ENCODE peak calls at places on chromosomes 12 and 14, in seven cellular contexts. E, M, F, L, O, B and R are unnamed samples.

GRCh38 chr12:102419094-102419764 is 61.1 kb downstream of the IGF1 start:
- DNase-seq in E (no peak), M (no peak), F (no peak), L (no peak), O (no peak), B (no peak), R (no peak)

GRCh38 chr12:64682572-64683277 is 72.4 kb downstream of the RASSF3 start:
- DNase-seq in E (peak; percentile 82), M (no peak), F (no peak), L (peak; percentile 96), O (peak; percentile 78), B (peak; percentile 50), R (peak; percentile 44)

GRCh38 chr14:105092124-105092911 is 27.1 kb upstream of the GPR132 start:
- DNase-seq in E (no peak), M (no peak), F (peak; percentile 46), L (no peak), O (no peak), B (no peak), R (no peak)

GRCh38 chr12:67766370-67766769 is 117.8 kb downstream of the DYRK2 start:
- DNase-seq in E (no peak), M (no peak), F (no peak), L (peak; percentile 31), O (peak; percentile 45), B (no peak), R (peak; percentile 63)

GRCh38 chr12:117000316-117000715 is 89.6 kb downstream of the FBXW8 start:
- DNase-seq in E (no peak), M (no peak), F (no peak), L (no peak), O (no peak), B (no peak), R (no peak)

GRCh38 chr12:110639336-110640178 is 25.6 kb downstream of the TCTN1 start:
- DNase-seq in E (no peak), M (no peak), F (no peak), L (peak; percentile 68), O (peak; percentile 41), B (no peak), R (peak; percentile 27)

GRCh38 chr12:130160711-130161231 is 1.5 kb upstream of the FZD10 start:
- DNase-seq in E (no peak), M (no peak), F (no peak), L (no peak), O (no peak), B (no peak), R (no peak)

GRCh38 chr12:127820846-127821245 is 446.1 kb upstream of the TMEM132C start:
- DNase-seq in E (no peak), M (no peak), F (no peak), L (no peak), O (no peak), B (no peak), R (no peak)

GRCh38 chr12:111469406-111469805 is 63.7 kb downstream of the SH2B3 start:
- DNase-seq in E (no peak), M (no peak), F (no peak), L (no peak), O (no peak), B (no peak), R (no peak)

GRCh38 chr12:52521175-52521574 is 981 bp upstream of the KRT5 start:
- DNase-seq in E (no peak), M (no peak), F (peak; percentile 38), L (no peak), O (no peak), B (no peak), R (no peak)

GRCh38 chr12:22312336-22312735 is 22.2 kb downstream of the ST8SIA1 start:
- DNase-seq in E (no peak), M (peak; percentile 55), F (no peak), L (peak; percentile 98), O (no peak), B (peak; percentile 53), R (no peak)

GRCh38 chr14:70893842-70894237 is 13.4 kb upstream of the PCNX1 start:
- DNase-seq in E (no peak), M (no peak), F (no peak), L (no peak), O (no peak), B (no peak), R (no peak)

GRCh38 chr14:104345316-104346111 is 207.1 kb downstream of the KIF26A start:
- DNase-seq in E (no peak), M (no peak), F (peak; percentile 21), L (no peak), O (no peak), B (no peak), R (no peak)

GRCh38 chr12:115659422-115659821 is 618.1 kb downstream of the MED13L start:
- DNase-seq in E (no peak), M (no peak), F (no peak), L (no peak), O (no peak), B (no peak), R (no peak)

GRCh38 chr12:40515041-40515825 is 177.0 kb upstream of the CNTN1 start:
- DNase-seq in E (no peak), M (no peak), F (no peak), L (peak; percentile 1), O (no peak), B (no peak), R (no peak)

GRCh38 chr12:108650083-108650482 is 16.4 kb upstream of the SELPLG start:
- DNase-seq in E (no peak), M (no peak), F (no peak), L (no peak), O (no peak), B (no peak), R (no peak)

GRCh38 chr14:102187583-102188001 is 47.9 kb downstream of the WDR20 start:
- DNase-seq in E (peak; percentile 57), M (no peak), F (no peak), L (no peak), O (no peak), B (no peak), R (no peak)

GRCh38 chr14:75433631-75434556 is 6.1 kb downstream of the JDP2 start:
- DNase-seq in E (no peak), M (no peak), F (no peak), L (no peak), O (no peak), B (no peak), R (peak; percentile 59)

GRCh38 chr14:58955294-58955821 is 233.1 kb upstream of the DAAM1 start:
- DNase-seq in E (no peak), M (no peak), F (no peak), L (peak; percentile 61), O (no peak), B (no peak), R (no peak)

DNA sequence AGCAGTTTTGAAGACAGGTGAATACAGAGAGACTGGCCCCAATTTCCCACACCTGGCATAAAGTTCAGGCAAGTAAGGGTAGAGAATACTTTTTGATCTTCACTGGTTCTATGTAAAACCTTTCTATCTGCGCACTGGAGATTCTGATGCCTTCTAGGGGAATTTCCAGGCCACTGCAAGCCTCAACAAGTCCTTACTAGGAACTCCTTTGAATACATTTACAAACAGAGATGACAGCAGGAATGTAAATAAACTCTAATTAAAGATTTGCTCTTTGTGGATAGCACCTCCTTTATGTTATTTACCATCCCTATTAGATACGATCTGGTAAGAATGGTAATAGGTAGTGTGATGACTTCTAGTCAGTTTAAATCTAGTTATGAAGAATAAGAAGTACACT is 69.2 kb downstream of the NTN4 start:
- DNase-seq in E (no peak), M (no peak), F (no peak), L (no peak), O (no peak), B (no peak), R (no peak)
- TF ChIP-seq CTCF in E (no peak), M (no peak), F (no peak), L (no peak), O (peak; percentile 44), B (peak; percentile 27), R (peak; percentile 19)

DNA sequence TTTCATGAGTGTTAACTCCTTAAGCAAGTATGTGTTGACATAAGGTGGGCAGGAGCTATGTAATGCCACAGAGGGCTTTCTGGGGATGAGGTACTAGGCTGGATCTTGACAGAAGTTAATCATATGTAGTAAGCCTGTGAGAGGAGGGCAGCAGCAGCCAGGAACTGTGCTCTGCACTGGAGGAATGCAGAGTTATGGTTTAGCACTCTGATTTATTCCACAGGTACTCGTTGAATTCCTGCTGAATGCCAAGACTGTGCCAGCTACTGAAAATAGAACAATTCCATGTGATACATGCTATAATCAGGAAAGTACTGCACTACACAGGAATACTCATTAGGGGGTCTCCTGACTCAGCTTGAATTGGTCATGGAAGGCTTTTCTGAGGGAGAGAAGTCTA is 58.7 kb downstream of the SUSD6 start:
- DNase-seq in E (no peak), M (no peak), F (no peak), L (no peak), O (no peak), B (no peak), R (no peak)
- H3K4me3 ChIP-seq in E (no peak overlapping the region), M (no peak overlapping the region), F (no peak overlapping the region), L (no peak overlapping the region), O (no peak overlapping the region), B (no peak overlapping the region), R (no peak overlapping the region)

DNA sequence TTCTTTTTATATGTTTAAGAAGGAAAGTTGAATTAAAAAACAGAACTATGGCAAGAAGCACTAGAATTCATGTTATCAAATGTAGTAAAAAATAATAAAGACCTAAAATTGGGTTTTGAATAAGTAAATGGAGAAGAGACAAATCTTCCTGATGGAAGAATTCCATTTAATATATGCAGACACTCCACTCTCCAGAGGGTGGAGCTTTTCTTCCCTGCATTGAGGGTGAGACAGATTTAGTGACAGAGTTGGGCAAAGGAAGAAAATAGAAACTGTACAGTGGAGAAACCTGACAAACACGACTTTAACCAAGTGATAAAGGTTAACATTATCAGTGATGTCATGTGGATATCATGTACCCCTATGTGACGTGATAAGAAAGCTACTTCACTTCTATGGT is 217.6 kb downstream of the PRKD1 start:
- DNase-seq in E (no peak), M (no peak), F (no peak), L (peak; percentile 31), O (no peak), B (no peak), R (no peak)
- TF ChIP-seq CTCF in E (no peak), M (peak; percentile 47), F (peak; percentile 31), L (peak; percentile 45), O (peak; percentile 39), B (peak; percentile 58), R (peak; percentile 13)

DNA sequence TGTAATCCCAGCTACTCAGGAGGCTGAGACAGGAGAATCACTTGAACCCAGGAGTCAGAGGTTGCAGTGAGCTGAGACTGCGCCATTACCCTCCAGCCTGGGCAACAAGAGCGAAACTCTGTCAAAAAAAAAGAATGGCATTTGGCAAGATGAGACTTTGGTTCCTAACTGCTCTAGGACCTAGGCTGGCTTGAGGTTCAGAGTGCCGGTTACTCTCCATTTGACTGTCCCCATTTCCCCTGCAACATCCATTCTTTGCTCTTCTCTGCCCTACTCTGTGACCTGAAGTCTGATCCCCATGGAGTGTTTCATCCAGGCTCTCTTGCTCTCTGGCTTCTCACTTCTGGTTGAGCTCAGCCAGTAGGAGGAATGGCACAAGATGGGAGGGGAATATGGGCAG is 26.2 kb upstream of the PPP4R3A start:
- DNase-seq in E (no peak), M (no peak), F (no peak), L (no peak), O (no peak), B (no peak), R (no peak)
- H3K4me3 ChIP-seq in E (no peak overlapping the region), M (no peak overlapping the region), F (no peak overlapping the region), L (no peak overlapping the region), O (no peak overlapping the region), B (no peak overlapping the region), R (no peak overlapping the region)

DNA sequence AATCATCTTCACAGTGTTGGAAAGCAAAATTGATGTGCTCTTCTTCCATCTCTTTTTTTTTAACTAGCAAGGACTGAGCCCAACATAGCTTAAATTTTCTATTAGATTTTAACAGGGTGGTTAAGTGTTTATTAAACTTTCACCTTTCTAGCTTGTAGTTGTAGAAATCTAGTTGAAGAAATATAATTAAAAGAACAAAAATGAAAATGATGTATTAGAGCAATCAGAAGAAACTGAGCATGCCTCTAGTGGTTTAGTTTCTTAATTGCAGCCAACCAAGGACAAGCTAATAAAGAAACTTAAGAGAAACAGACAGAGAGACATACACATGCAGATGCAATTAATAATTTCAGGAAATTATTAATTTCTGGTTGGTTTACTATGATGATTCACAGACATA is 673.0 kb upstream of the LMO3 start:
- DNase-seq in E (no peak), M (no peak), F (no peak), L (no peak), O (no peak), B (no peak), R (no peak)
- TF ChIP-seq CTCF in E (no peak), M (no peak), F (no peak), L (no peak), O (no peak), B (peak; percentile 12), R (no peak)